ENCODE peak calls at places on chromosomes 6 and 20, in five cellular contexts. E is AG10803, D is fibroblast of lung, W is AG09309, G is IMR-90. R is an unnamed sample.

GRCh38 chr6:40380271-40380670 is 206.9 kb downstream of the LRFN2 start:
- DNase-seq in E (no peak), D (no peak), W (no peak), G (no peak), R (no peak)

GRCh38 chr6:33700391-33701050 is 11.0 kb downstream of the UQCC2 start:
- DNase-seq in E (peak; percentile 70), D (peak; percentile 59), W (no peak), G (peak; percentile 70), R (peak; percentile 75)

GRCh38 chr20:59996112-59996511 is 37.9 kb downstream of the CDH26 start:
- DNase-seq in E (no peak), D (no peak), W (no peak), G (no peak), R (no peak)

GRCh38 chr6:144797881-144798589 is 512.9 kb downstream of the UTRN start:
- DNase-seq in E (peak; percentile 91), D (peak; percentile 80), W (peak; percentile 25), G (peak; percentile 67), R (peak; percentile 84)

GRCh38 chr6:33136310-33136895 is 55.9 kb downstream of the COL11A2 start:
- DNase-seq in E (no peak), D (no peak), W (no peak), G (no peak), R (no peak)

GRCh38 chr6:2127484-2127911 is 117.9 kb downstream of the GMDS start:
- DNase-seq in E (no peak), D (no peak), W (no peak), G (no peak), R (no peak)

GRCh38 chr20:10848810-10849370 is 175.1 kb upstream of the JAG1 start:
- DNase-seq in E (peak; percentile 94), D (peak; percentile 98), W (peak; percentile 87), G (peak; percentile 94), R (peak; percentile 88)

GRCh38 chr6:140897804-140898573 is 1234.7 kb upstream of the GJE1 start:
- DNase-seq in E (no peak), D (no peak), W (no peak), G (no peak), R (no peak)

GRCh38 chr6:47665112-47665511 is 33.3 kb upstream of the ADGRF4 start:
- DNase-seq in E (no peak), D (no peak), W (no peak), G (no peak), R (no peak)

GRCh38 chr20:47278907-47279348 is 77.6 kb downstream of the ZMYND8 start:
- DNase-seq in E (no peak), D (peak; percentile 69), W (no peak), G (peak; percentile 26), R (peak; percentile 34)

GRCh38 chr20:63398744-63399514 is 37.8 kb upstream of the CHRNA4 start:
- DNase-seq in E (no peak), D (no peak), W (no peak), G (no peak), R (no peak)

GRCh38 chr6:53095716-53096115 is 30.5 kb downstream of the FBXO9 start:
- DNase-seq in E (peak; percentile 62), D (peak; percentile 58), W (no peak), G (peak; percentile 64), R (peak; percentile 5)

GRCh38 chr6:15914553-15914952 is 214.3 kb upstream of the MYLIP start:
- DNase-seq in E (no peak), D (no peak), W (no peak), G (no peak), R (no peak)

GRCh38 chr6:145811741-145812140 is 2.9 kb downstream of the FBXO30 start:
- DNase-seq in E (no peak), D (no peak), W (no peak), G (no peak), R (no peak)

GRCh38 chr6:25278914-25279747 is at the start of gene CARMIL1:
- DNase-seq in E (peak; percentile 64), D (peak; percentile 75), W (no peak), G (peak; percentile 52), R (peak; percentile 75)

DNA sequence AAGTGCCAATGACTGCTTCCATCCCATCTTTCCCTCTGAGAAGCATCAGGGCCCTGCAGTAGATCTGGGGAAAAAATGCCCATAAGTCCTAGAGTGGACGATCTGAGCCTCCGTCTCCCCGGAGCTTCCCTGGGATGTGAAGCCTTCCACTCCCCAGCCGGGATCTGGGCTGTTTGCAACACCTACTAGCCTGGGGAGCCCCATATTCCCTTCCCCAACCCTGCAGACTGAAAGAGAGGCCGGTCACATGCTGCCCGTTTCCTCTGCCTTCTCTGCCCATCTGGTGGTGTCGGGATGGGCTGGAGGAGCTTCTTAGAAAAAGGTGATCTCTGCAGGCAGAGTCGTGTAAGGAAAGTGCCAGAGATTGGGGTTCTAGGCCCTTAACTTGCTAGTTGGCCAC is 1.1 kb downstream of the SNPH start:
- DNase-seq in E (no peak), D (no peak), W (no peak), G (no peak), R (no peak)
- H3K4me3 ChIP-seq in E (peak overlapping the region; percentile 62), D (peak overlapping the region; percentile 66), W (peak overlapping the region; percentile 75), G (no peak overlapping the region), R (peak overlapping the region; percentile 64)

GRCh38 chr6:5550631-5551030 is 289.3 kb downstream of the FARS2 start:
- DNase-seq in E (no peak), D (no peak), W (no peak), G (no peak), R (no peak)
- H3K4me3 ChIP-seq in E (no peak overlapping the region), D (no peak overlapping the region), W (no peak overlapping the region), G (no peak overlapping the region), R (no peak overlapping the region)

DNA sequence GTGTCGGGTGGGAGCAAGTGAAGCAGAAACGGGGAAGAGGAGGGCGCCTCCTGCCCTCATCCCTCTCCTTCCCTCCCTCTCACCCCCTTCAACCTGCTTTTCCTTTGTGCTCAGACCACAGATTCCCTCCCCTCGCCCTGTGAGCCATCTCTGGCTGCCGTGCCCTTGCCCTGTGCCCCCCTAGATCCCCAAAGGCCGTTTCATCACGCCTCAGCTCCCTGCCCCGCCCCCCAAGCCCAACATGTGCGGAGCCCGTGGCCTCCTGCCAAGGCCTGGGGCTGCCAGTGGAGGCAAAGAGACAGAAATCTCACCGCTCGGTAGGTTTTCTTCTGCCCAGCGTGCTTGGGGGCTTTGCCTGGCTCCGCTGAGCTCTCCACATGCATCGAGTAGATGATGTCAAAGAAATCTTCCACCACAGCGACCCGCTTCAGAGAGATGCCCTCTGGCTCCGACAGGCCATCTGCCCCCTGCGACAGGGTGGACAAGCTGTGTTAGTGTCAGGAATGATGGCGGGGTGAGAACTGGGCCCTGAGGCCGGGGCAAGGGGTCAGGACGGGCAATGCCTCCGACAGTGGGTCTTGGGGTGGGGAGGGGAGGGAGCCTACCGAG is 57.6 kb downstream of the NOL4L start:
- DNase-seq in E (no peak), D (no peak), W (no peak), G (no peak), R (no peak)
- H3K4me3 ChIP-seq in E (no peak overlapping the region), D (no peak overlapping the region), W (no peak overlapping the region), G (no peak overlapping the region), R (no peak overlapping the region)

DNA sequence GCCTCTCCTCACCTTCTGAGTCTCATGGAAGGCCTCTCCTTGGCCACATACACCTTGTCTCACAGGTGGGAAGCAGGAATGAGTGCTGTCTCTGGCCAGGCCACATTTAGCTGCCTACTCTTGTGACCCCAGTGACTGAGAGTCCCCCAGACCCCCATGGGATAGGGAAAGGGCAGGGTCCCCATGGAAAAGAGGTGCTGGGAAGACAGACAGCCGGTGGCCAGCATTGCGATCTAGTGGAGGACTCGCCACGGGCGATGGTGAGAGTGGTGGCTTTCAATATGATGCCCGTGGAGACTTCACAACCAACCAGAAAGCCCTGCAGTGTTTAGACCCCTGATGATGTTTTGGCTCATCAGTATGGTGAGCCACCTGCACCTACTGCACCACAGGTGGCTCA is 19.8 kb downstream of the MANBAL start:
- DNase-seq in E (no peak), D (no peak), W (no peak), G (no peak), R (no peak)
- H3K4me3 ChIP-seq in E (no peak overlapping the region), D (no peak overlapping the region), W (no peak overlapping the region), G (no peak overlapping the region), R (no peak overlapping the region)

GRCh38 chr6:129818251-129818650 is 42.9 kb downstream of the TMEM244 start:
- DNase-seq in E (no peak), D (no peak), W (no peak), G (no peak), R (no peak)
- H3K4me3 ChIP-seq in E (no peak overlapping the region), D (no peak overlapping the region), W (no peak overlapping the region), G (no peak overlapping the region), R (no peak overlapping the region)

GRCh38 chr6:31730631-31731086 is 1.6 kb upstream of the DDAH2 start:
- DNase-seq in E (no peak), D (no peak), W (no peak), G (no peak), R (no peak)
- H3K4me3 ChIP-seq in E (peak overlapping the region; percentile 92), D (no peak overlapping the region), W (peak overlapping the region; percentile 83), G (no peak overlapping the region), R (peak overlapping the region; percentile 65)

GRCh38 chr6:14787274-14787673 is 458.6 kb upstream of the JARID2 start:
- DNase-seq in E (no peak), D (no peak), W (no peak), G (no peak), R (no peak)

GRCh38 chr6:14783594-14783993 is 462.3 kb upstream of the JARID2 start:
- DNase-seq in E (no peak), D (no peak), W (no peak), G (no peak), R (no peak)

GRCh38 chr6:14786455-14786854 is 459.4 kb upstream of the JARID2 start:
- DNase-seq in E (no peak), D (no peak), W (no peak), G (no peak), R (no peak)

GRCh38 chr6:14786008-14786407 is 459.9 kb upstream of the JARID2 start:
- DNase-seq in E (no peak), D (no peak), W (no peak), G (no peak), R (no peak)

GRCh38 chr6:14784596-14785360 is 461.1 kb upstream of the JARID2 start:
- DNase-seq in E (no peak), D (no peak), W (no peak), G (no peak), R (no peak)
- H3K4me3 ChIP-seq in E (no peak overlapping the region), D (no peak overlapping the region), W (no peak overlapping the region), G (no peak overlapping the region), R (no peak overlapping the region)

DNA sequence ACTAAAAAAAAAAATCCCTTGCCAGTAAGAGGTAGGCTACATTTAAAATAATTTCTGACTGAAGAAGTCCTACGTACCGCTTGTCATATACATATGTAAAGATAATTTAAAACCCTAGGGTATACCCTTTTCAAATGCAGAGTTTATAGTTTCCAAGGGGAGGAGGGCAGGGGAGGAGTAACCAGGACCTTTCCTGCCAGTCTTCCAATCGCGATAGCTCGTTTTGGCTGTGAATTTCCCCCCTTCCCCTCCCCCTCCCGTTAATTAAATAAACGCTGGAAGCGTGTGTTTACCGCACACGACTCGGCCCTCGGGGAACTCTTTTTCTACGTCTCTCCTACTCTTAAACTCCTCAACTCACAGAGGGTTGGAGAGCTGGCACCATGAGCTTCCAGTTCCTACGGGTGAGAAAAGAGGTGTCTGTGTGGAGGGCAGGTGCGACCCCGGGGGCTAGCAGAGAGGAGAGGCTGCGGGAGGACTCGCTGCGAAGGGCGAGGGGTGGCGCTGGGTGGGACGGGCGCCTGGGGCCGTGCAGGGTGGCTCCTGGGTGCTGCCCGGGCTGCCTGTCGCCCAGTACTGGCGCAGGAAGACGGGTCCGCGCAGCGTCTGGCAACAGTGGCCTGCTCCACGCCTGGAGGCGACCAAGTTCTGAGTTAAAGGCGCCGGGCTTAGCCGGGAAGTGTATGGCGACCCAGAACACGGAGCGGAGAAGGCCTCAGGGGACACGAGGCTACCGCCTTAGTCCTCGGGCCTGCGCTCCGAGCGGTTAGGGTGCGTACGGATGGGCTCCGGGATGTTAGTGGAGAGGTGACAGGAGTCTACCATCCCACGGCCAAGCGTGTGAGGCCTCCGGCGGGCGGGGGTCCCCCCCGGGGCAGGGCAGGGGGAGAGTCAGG is 4.1 kb upstream of the TFAP2C start:
- DNase-seq in E (no peak), D (no peak), W (no peak), G (no peak), R (no peak)
- H3K4me3 ChIP-seq in E (no peak overlapping the region), D (no peak overlapping the region), W (no peak overlapping the region), G (no peak overlapping the region), R (no peak overlapping the region)

R was measured in cardiac fibroblast.